ENCODE peak calls at places on chromosomes 6 and 20, in five cellular contexts. One of them, this sample, is unnamed. For H3K9me3, the result is how much of the 10 kb centered on the place peaks cover.

GRCh38 chr6:22457986-22458385 is 111.4 kb upstream of the HDGFL1 start:
- DNase-seq in GM23248: no peak
- DNase-seq in CD8-positive, alpha-beta T cell: no peak
- DNase-seq in DND-41: no peak
- DNase-seq in HCT116: no peak
- DNase-seq in this sample: no peak

GRCh38 chr20:36235892-36236785 is at the start of gene AAR2:
- DNase-seq in HCT116: peak
- DNase-seq in GM23248: peak
- DNase-seq in CD8-positive, alpha-beta T cell: peak
- DNase-seq in DND-41: peak
- DNase-seq in this sample: peak

GRCh38 chr20:58702161-58702510 is 9.5 kb downstream of the NPEPL1 start:
- DNase-seq in CD8-positive, alpha-beta T cell: no peak
- DNase-seq in GM23248: no peak
- DNase-seq in HCT116: no peak
- DNase-seq in DND-41: no peak
- DNase-seq in this sample: no peak

GRCh38 chr6:148935705-148936306 is 189.0 kb downstream of the UST start:
- DNase-seq in CD8-positive, alpha-beta T cell: no peak
- DNase-seq in HCT116: no peak
- DNase-seq in DND-41: no peak
- DNase-seq in GM23248: peak
- DNase-seq in this sample: no peak

GRCh38 chr6:153028963-153029362 is 26.5 kb upstream of the MTRF1L start:
- DNase-seq in CD8-positive, alpha-beta T cell: no peak
- DNase-seq in GM23248: no peak
- DNase-seq in HCT116: no peak
- DNase-seq in DND-41: no peak
- DNase-seq in this sample: no peak

GRCh38 chr20:31674895-31675827 is 37.4 kb downstream of the COX4I2 start:
- DNase-seq in GM23248: peak
- DNase-seq in DND-41: peak
- DNase-seq in HCT116: no peak
- DNase-seq in CD8-positive, alpha-beta T cell: peak
- DNase-seq in this sample: peak

GRCh38 chr6:139372326-139373153 is 1.9 kb downstream of the CITED2 start:
- DNase-seq in HCT116: no peak
- DNase-seq in DND-41: no peak
- DNase-seq in CD8-positive, alpha-beta T cell: no peak
- DNase-seq in GM23248: peak
- DNase-seq in this sample: no peak

GRCh38 chr6:129671442-129672344 is 38.3 kb downstream of the ARHGAP18 start:
- DNase-seq in DND-41: no peak
- DNase-seq in HCT116: no peak
- DNase-seq in GM23248: no peak
- DNase-seq in CD8-positive, alpha-beta T cell: peak
- DNase-seq in this sample: no peak

GRCh38 chr20:10661261-10661660 is 12.5 kb downstream of the JAG1 start:
- DNase-seq in CD8-positive, alpha-beta T cell: no peak
- DNase-seq in GM23248: no peak
- DNase-seq in DND-41: no peak
- DNase-seq in HCT116: no peak
- DNase-seq in this sample: no peak

GRCh38 chr6:916160-916559 is 223.2 kb upstream of the EXOC2 start:
- DNase-seq in HCT116: no peak
- DNase-seq in GM23248: no peak
- DNase-seq in CD8-positive, alpha-beta T cell: no peak
- DNase-seq in DND-41: no peak
- DNase-seq in this sample: no peak

GRCh38 chr20:37194616-37195015 is 15.3 kb upstream of the MROH8 start:
- DNase-seq in HCT116: no peak
- DNase-seq in DND-41: no peak
- DNase-seq in CD8-positive, alpha-beta T cell: no peak
- DNase-seq in GM23248: no peak
- DNase-seq in this sample: no peak

GRCh38 chr6:44068607-44069296 is 58.5 kb downstream of the MRPL14 start:
- DNase-seq in HCT116: no peak
- DNase-seq in DND-41: no peak
- DNase-seq in GM23248: no peak
- DNase-seq in CD8-positive, alpha-beta T cell: no peak
- DNase-seq in this sample: no peak

GRCh38 chr20:36538026-36538764 is 3.1 kb upstream of the MYL9 start:
- DNase-seq in CD8-positive, alpha-beta T cell: no peak
- DNase-seq in DND-41: no peak
- DNase-seq in HCT116: no peak
- DNase-seq in GM23248: no peak
- DNase-seq in this sample: peak

DNA sequence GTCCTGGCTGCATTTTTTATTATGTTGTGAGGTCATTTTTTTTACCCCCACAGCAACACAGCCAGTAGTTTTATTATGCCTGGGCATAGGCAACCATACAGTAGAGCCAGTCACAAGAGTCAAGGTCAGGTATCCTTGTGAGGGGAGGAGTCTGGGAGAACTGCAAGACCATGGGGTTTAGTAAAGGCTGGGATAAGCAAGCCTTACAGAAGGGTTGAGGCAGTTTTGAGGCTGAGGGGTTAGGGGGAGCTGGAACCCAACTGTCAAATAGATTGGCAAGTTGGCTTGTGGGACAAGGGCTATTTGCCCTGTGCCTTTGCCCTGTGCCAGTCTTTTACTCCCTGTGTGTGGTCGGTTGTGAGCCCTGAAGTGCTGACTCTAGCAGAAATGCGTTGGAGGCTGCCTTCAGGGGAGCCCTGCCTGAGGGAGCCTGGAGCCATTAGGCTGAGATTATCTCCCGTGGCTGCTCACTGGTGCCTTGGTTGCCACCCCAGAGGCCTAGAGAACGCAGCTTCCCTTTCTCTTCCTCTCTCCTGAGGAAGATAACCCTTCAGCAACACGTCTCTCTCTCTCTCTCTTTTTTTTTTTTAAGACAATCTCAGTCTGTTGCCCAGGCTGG is 31.1 kb downstream of the RALY start:
- DNase-seq in DND-41: no peak
- DNase-seq in GM23248: no peak
- DNase-seq in CD8-positive, alpha-beta T cell: no peak
- DNase-seq in HCT116: no peak
- DNase-seq in this sample: no peak
- H3K27ac ChIP-seq in DND-41: no peak
- H3K27ac ChIP-seq in GM23248: no peak
- H3K27ac ChIP-seq in CD8-positive, alpha-beta T cell: no peak
- H3K27ac ChIP-seq in HCT116: no peak
- H3K27ac ChIP-seq in this sample: no peak

GRCh38 chr20:34997171-34997570 is 41.5 kb downstream of the MYH7B start:
- DNase-seq in CD8-positive, alpha-beta T cell: no peak
- DNase-seq in HCT116: no peak
- DNase-seq in GM23248: no peak
- DNase-seq in DND-41: no peak
- DNase-seq in this sample: no peak
- H3K9me3 ChIP-seq in CD8-positive, alpha-beta T cell: under half
- H3K9me3 ChIP-seq in HCT116: under half
- H3K9me3 ChIP-seq in GM23248: under half
- H3K9me3 ChIP-seq in DND-41: under half
- H3K9me3 ChIP-seq in this sample: under half

GRCh38 chr20:53918949-53919361 is 151.4 kb downstream of the BCAS1 start:
- DNase-seq in CD8-positive, alpha-beta T cell: no peak
- DNase-seq in HCT116: no peak
- DNase-seq in GM23248: no peak
- DNase-seq in DND-41: no peak
- DNase-seq in this sample: no peak
- H3K4me3 ChIP-seq in CD8-positive, alpha-beta T cell: no peak
- H3K4me3 ChIP-seq in HCT116: no peak
- H3K4me3 ChIP-seq in GM23248: no peak
- H3K4me3 ChIP-seq in DND-41: no peak
- H3K4me3 ChIP-seq in this sample: no peak

GRCh38 chr6:37653229-37653628 is 44.5 kb downstream of the MDGA1 start:
- DNase-seq in GM23248: no peak
- DNase-seq in DND-41: no peak
- DNase-seq in CD8-positive, alpha-beta T cell: no peak
- DNase-seq in HCT116: no peak
- DNase-seq in this sample: no peak
- H3K27ac ChIP-seq in GM23248: no peak
- H3K27ac ChIP-seq in DND-41: no peak
- H3K27ac ChIP-seq in CD8-positive, alpha-beta T cell: no peak
- H3K27ac ChIP-seq in HCT116: no peak
- H3K27ac ChIP-seq in this sample: peak

GRCh38 chr6:159527351-159527750 is 165.7 kb downstream of the SOD2 start:
- DNase-seq in DND-41: no peak
- DNase-seq in CD8-positive, alpha-beta T cell: no peak
- DNase-seq in HCT116: no peak
- DNase-seq in GM23248: no peak
- DNase-seq in this sample: no peak
- H3K9me3 ChIP-seq in DND-41: under half
- H3K9me3 ChIP-seq in CD8-positive, alpha-beta T cell: under half
- H3K9me3 ChIP-seq in HCT116: under half
- H3K9me3 ChIP-seq in GM23248: under half
- H3K9me3 ChIP-seq in this sample: under half